ENCODE peak calls at places on chromosomes 6 and 20, in eight cellular contexts. One of them, this sample, is unnamed. For H3K4me1, the result is how much of the 10 kb centered on the place peaks cover.

GRCh38 chr6:56816393-56816792 is 138.5 kb upstream of the BEND6 start:
- DNase-seq in heart left ventricle: no peak
- DNase-seq in left ventricle myocardium inferior: no peak
- DNase-seq in kidney: no peak
- DNase-seq in left lung: no peak
- DNase-seq in stomach: no peak
- DNase-seq in prostate gland: no peak
- DNase-seq in ovary: no peak
- DNase-seq in this sample: no peak

GRCh38 chr6:108027594-108027993 is 46.9 kb downstream of the OSTM1 start:
- DNase-seq in heart left ventricle: no peak
- DNase-seq in left ventricle myocardium inferior: no peak
- DNase-seq in kidney: peak
- DNase-seq in left lung: no peak
- DNase-seq in stomach: peak
- DNase-seq in prostate gland: no peak
- DNase-seq in ovary: no peak
- DNase-seq in this sample: no peak

GRCh38 chr6:22873531-22874136 is 304.3 kb downstream of the HDGFL1 start:
- DNase-seq in heart left ventricle: no peak
- DNase-seq in left ventricle myocardium inferior: no peak
- DNase-seq in kidney: no peak
- DNase-seq in left lung: no peak
- DNase-seq in stomach: no peak
- DNase-seq in prostate gland: peak
- DNase-seq in ovary: peak
- DNase-seq in this sample: no peak

GRCh38 chr20:12306107-12306506 is 388.4 kb downstream of the BTBD3 start:
- DNase-seq in heart left ventricle: no peak
- DNase-seq in left ventricle myocardium inferior: no peak
- DNase-seq in kidney: no peak
- DNase-seq in left lung: no peak
- DNase-seq in stomach: no peak
- DNase-seq in prostate gland: no peak
- DNase-seq in ovary: no peak
- DNase-seq in this sample: no peak

GRCh38 chr6:55617272-55617671 is 38.3 kb upstream of the HMGCLL1 start:
- DNase-seq in heart left ventricle: no peak
- DNase-seq in left ventricle myocardium inferior: no peak
- DNase-seq in kidney: no peak
- DNase-seq in left lung: no peak
- DNase-seq in stomach: no peak
- DNase-seq in prostate gland: no peak
- DNase-seq in ovary: no peak
- DNase-seq in this sample: no peak

GRCh38 chr6:44761046-44761445 is 373.5 kb downstream of the CDC5L start:
- DNase-seq in heart left ventricle: no peak
- DNase-seq in left ventricle myocardium inferior: no peak
- DNase-seq in kidney: no peak
- DNase-seq in left lung: no peak
- DNase-seq in stomach: no peak
- DNase-seq in prostate gland: no peak
- DNase-seq in ovary: no peak
- DNase-seq in this sample: no peak

GRCh38 chr6:139753198-139753861 is 378.9 kb upstream of the CITED2 start:
- DNase-seq in heart left ventricle: no peak
- DNase-seq in left ventricle myocardium inferior: no peak
- DNase-seq in kidney: no peak
- DNase-seq in left lung: no peak
- DNase-seq in stomach: no peak
- DNase-seq in prostate gland: no peak
- DNase-seq in ovary: no peak
- DNase-seq in this sample: no peak

GRCh38 chr20:420169-420620 is 12.1 kb downstream of the RBCK1 start:
- DNase-seq in heart left ventricle: no peak
- DNase-seq in left ventricle myocardium inferior: no peak
- DNase-seq in kidney: no peak
- DNase-seq in left lung: no peak
- DNase-seq in stomach: no peak
- DNase-seq in prostate gland: no peak
- DNase-seq in ovary: no peak
- DNase-seq in this sample: peak

GRCh38 chr20:46148313-46149213 is 30.4 kb downstream of the CD40 start:
- DNase-seq in heart left ventricle: no peak
- DNase-seq in left ventricle myocardium inferior: no peak
- DNase-seq in kidney: peak
- DNase-seq in left lung: no peak
- DNase-seq in stomach: no peak
- DNase-seq in prostate gland: no peak
- DNase-seq in ovary: no peak
- DNase-seq in this sample: no peak

GRCh38 chr6:128114164-128114563 is 213.3 kb upstream of the THEMIS start:
- DNase-seq in heart left ventricle: no peak
- DNase-seq in left ventricle myocardium inferior: no peak
- DNase-seq in kidney: no peak
- DNase-seq in left lung: no peak
- DNase-seq in stomach: no peak
- DNase-seq in prostate gland: no peak
- DNase-seq in ovary: no peak
- DNase-seq in this sample: no peak

GRCh38 chr20:19212524-19213502 is at the start of gene SLC24A3:
- DNase-seq in heart left ventricle: peak
- DNase-seq in left ventricle myocardium inferior: peak
- DNase-seq in kidney: peak
- DNase-seq in left lung: peak
- DNase-seq in stomach: peak
- DNase-seq in prostate gland: peak
- DNase-seq in ovary: peak
- DNase-seq in this sample: no peak
- TF ChIP-seq CTCF in heart left ventricle: peak
- TF ChIP-seq CTCF in left ventricle myocardium inferior: peak
- TF ChIP-seq CTCF in kidney: peak
- TF ChIP-seq CTCF in left lung: peak
- TF ChIP-seq CTCF in stomach: no peak
- TF ChIP-seq CTCF in prostate gland: no peak
- TF ChIP-seq CTCF in ovary: peak
- TF ChIP-seq CTCF in this sample: no peak

GRCh38 chr20:62030357-62030756 is 35.3 kb downstream of the TAF4 start:
- DNase-seq in heart left ventricle: peak
- DNase-seq in left ventricle myocardium inferior: no peak
- DNase-seq in kidney: peak
- DNase-seq in left lung: no peak
- DNase-seq in stomach: no peak
- DNase-seq in prostate gland: no peak
- DNase-seq in ovary: no peak
- DNase-seq in this sample: peak
- H3K4me3 ChIP-seq in heart left ventricle: no peak
- H3K4me3 ChIP-seq in left ventricle myocardium inferior: no peak
- H3K4me3 ChIP-seq in kidney: no peak
- H3K4me3 ChIP-seq in left lung: no peak
- H3K4me3 ChIP-seq in stomach: no peak
- H3K4me3 ChIP-seq in prostate gland: no peak
- H3K4me3 ChIP-seq in ovary: no peak
- H3K4me3 ChIP-seq in this sample: no peak

GRCh38 chr6:40039042-40039441 is 104.8 kb upstream of the MOCS1 start:
- DNase-seq in heart left ventricle: no peak
- DNase-seq in left ventricle myocardium inferior: no peak
- DNase-seq in kidney: no peak
- DNase-seq in left lung: no peak
- DNase-seq in stomach: no peak
- DNase-seq in prostate gland: no peak
- DNase-seq in ovary: no peak
- DNase-seq in this sample: no peak

GRCh38 chr6:40036186-40036585 is 101.9 kb upstream of the MOCS1 start:
- DNase-seq in heart left ventricle: no peak
- DNase-seq in left ventricle myocardium inferior: no peak
- DNase-seq in kidney: no peak
- DNase-seq in left lung: no peak
- DNase-seq in stomach: no peak
- DNase-seq in prostate gland: no peak
- DNase-seq in ovary: no peak
- DNase-seq in this sample: peak

GRCh38 chr6:40037271-40037670 is 103.0 kb upstream of the MOCS1 start:
- DNase-seq in heart left ventricle: no peak
- DNase-seq in left ventricle myocardium inferior: no peak
- DNase-seq in kidney: no peak
- DNase-seq in left lung: no peak
- DNase-seq in stomach: no peak
- DNase-seq in prostate gland: no peak
- DNase-seq in ovary: no peak
- DNase-seq in this sample: peak

GRCh38 chr6:40042232-40042631 is 108.0 kb upstream of the MOCS1 start:
- DNase-seq in heart left ventricle: no peak
- DNase-seq in left ventricle myocardium inferior: no peak
- DNase-seq in kidney: no peak
- DNase-seq in left lung: no peak
- DNase-seq in stomach: no peak
- DNase-seq in prostate gland: no peak
- DNase-seq in ovary: no peak
- DNase-seq in this sample: no peak

GRCh38 chr6:40038626-40039025 is 104.4 kb upstream of the MOCS1 start:
- DNase-seq in heart left ventricle: no peak
- DNase-seq in left ventricle myocardium inferior: no peak
- DNase-seq in kidney: no peak
- DNase-seq in left lung: no peak
- DNase-seq in stomach: no peak
- DNase-seq in prostate gland: no peak
- DNase-seq in ovary: no peak
- DNase-seq in this sample: peak
- H3K4me1 ChIP-seq in heart left ventricle: under half
- H3K4me1 ChIP-seq in left ventricle myocardium inferior: under half
- H3K4me1 ChIP-seq in kidney: under half
- H3K4me1 ChIP-seq in left lung: under half
- H3K4me1 ChIP-seq in stomach: under half
- H3K4me1 ChIP-seq in prostate gland: under half
- H3K4me1 ChIP-seq in ovary: under half
- H3K4me1 ChIP-seq in this sample: under half

GRCh38 chr6:2697291-2697690 is 53.4 kb downstream of the MYLK4 start:
- DNase-seq in heart left ventricle: no peak
- DNase-seq in left ventricle myocardium inferior: no peak
- DNase-seq in kidney: no peak
- DNase-seq in left lung: no peak
- DNase-seq in stomach: no peak
- DNase-seq in prostate gland: no peak
- DNase-seq in ovary: no peak
- DNase-seq in this sample: no peak
- TF ChIP-seq CTCF in heart left ventricle: no peak
- TF ChIP-seq CTCF in left ventricle myocardium inferior: no peak
- TF ChIP-seq CTCF in kidney: no peak
- TF ChIP-seq CTCF in left lung: no peak
- TF ChIP-seq CTCF in stomach: no peak
- TF ChIP-seq CTCF in prostate gland: no peak
- TF ChIP-seq CTCF in ovary: no peak
- TF ChIP-seq CTCF in this sample: no peak

GRCh38 chr20:19969106-19969505 is 48.1 kb upstream of the NAA20 start:
- DNase-seq in heart left ventricle: no peak
- DNase-seq in left ventricle myocardium inferior: no peak
- DNase-seq in kidney: no peak
- DNase-seq in left lung: no peak
- DNase-seq in stomach: no peak
- DNase-seq in prostate gland: no peak
- DNase-seq in ovary: no peak
- DNase-seq in this sample: no peak
- H3K4me3 ChIP-seq in heart left ventricle: no peak
- H3K4me3 ChIP-seq in left ventricle myocardium inferior: no peak
- H3K4me3 ChIP-seq in kidney: no peak
- H3K4me3 ChIP-seq in left lung: no peak
- H3K4me3 ChIP-seq in stomach: no peak
- H3K4me3 ChIP-seq in prostate gland: no peak
- H3K4me3 ChIP-seq in ovary: no peak
- H3K4me3 ChIP-seq in this sample: no peak

GRCh38 chr20:37987602-37988290 is 45.5 kb downstream of the TTI1 start:
- DNase-seq in heart left ventricle: no peak
- DNase-seq in left ventricle myocardium inferior: no peak
- DNase-seq in kidney: no peak
- DNase-seq in left lung: no peak
- DNase-seq in stomach: no peak
- DNase-seq in prostate gland: no peak
- DNase-seq in ovary: no peak
- DNase-seq in this sample: no peak

GRCh38 chr20:37990571-37991151 is 42.6 kb downstream of the TTI1 start:
- DNase-seq in heart left ventricle: peak
- DNase-seq in left ventricle myocardium inferior: peak
- DNase-seq in kidney: peak
- DNase-seq in left lung: peak
- DNase-seq in stomach: peak
- DNase-seq in prostate gland: peak
- DNase-seq in ovary: no peak
- DNase-seq in this sample: peak

GRCh38 chr20:37989601-37990001 is 43.7 kb downstream of the TTI1 start:
- DNase-seq in heart left ventricle: peak
- DNase-seq in left ventricle myocardium inferior: peak
- DNase-seq in kidney: peak
- DNase-seq in left lung: peak
- DNase-seq in stomach: peak
- DNase-seq in prostate gland: peak
- DNase-seq in ovary: no peak
- DNase-seq in this sample: no peak

GRCh38 chr20:37986873-37987601 is 46.2 kb downstream of the TTI1 start:
- DNase-seq in heart left ventricle: peak
- DNase-seq in left ventricle myocardium inferior: peak
- DNase-seq in kidney: peak
- DNase-seq in left lung: peak
- DNase-seq in stomach: peak
- DNase-seq in prostate gland: peak
- DNase-seq in ovary: no peak
- DNase-seq in this sample: no peak

DNA sequence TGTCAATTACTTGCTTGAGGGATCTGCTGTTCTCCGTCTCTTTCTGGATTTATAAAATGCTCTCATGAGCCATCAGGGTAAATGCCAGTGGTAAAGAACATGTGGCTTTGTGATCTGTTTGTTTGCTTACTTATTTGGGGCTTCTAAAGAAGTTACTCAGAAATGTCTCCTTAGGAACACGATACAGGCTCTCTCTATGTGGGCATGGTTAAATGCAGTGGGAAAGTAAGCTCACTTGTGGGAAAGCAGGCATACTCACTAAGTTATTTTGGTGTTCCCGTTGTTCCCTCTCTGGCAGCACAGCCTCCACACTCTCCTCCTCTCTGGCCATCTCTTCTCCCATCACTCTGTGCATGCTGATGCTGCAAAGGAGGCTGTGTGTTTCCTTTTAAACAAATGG is 44.7 kb downstream of the TTI1 start:
- DNase-seq in heart left ventricle: no peak
- DNase-seq in left ventricle myocardium inferior: no peak
- DNase-seq in kidney: no peak
- DNase-seq in left lung: no peak
- DNase-seq in stomach: no peak
- DNase-seq in prostate gland: no peak
- DNase-seq in ovary: no peak
- DNase-seq in this sample: no peak
- H3K4me1 ChIP-seq in heart left ventricle: under half
- H3K4me1 ChIP-seq in left ventricle myocardium inferior: half or more
- H3K4me1 ChIP-seq in kidney: under half
- H3K4me1 ChIP-seq in left lung: under half
- H3K4me1 ChIP-seq in stomach: half or more
- H3K4me1 ChIP-seq in prostate gland: under half
- H3K4me1 ChIP-seq in ovary: under half
- H3K4me1 ChIP-seq in this sample: under half